ENCODE peak calls at places on chromosome 12, in seven cellular contexts. D is PC-9; Z is NCI-H1092; U is GM03348; B is activated naive CD4-positive, alpha-beta T cell treated with Interleukin-2 at 50 U/mL for 16 hours; V is AG08395; N is left cardiac atrium. Q is an unnamed sample.

GRCh38 chr12:27964123-27964522 is 8.4 kb downstream of the PTHLH start:
- DNase-seq in D (no peak), Z (no peak), U (no peak), B (no peak), V (no peak), N (no peak), Q (no peak)

GRCh38 chr12:50960130-50960529 is 7.8 kb downstream of the HIGD1C start:
- DNase-seq in D (no peak), Z (no peak), U (no peak), B (no peak), V (no peak), N (no peak), Q (no peak)

GRCh38 chr12:113208041-113208934 is 13.0 kb upstream of the TPCN1 start:
- DNase-seq in D (no peak), Z (no peak), U (no peak), B (peak), V (peak), N (peak), Q (peak)

GRCh38 chr12:72057330-72057911 is 118.8 kb downstream of the TPH2 start:
- DNase-seq in D (peak), Z (no peak), U (no peak), B (no peak), V (no peak), N (no peak), Q (no peak)

GRCh38 chr12:107600596-107601144 is 84.9 kb upstream of the PWP1 start:
- DNase-seq in D (no peak), Z (no peak), U (no peak), B (no peak), V (no peak), N (no peak), Q (no peak)

GRCh38 chr12:25755681-25756260 is 202.7 kb upstream of the LMNTD1 start:
- DNase-seq in D (no peak), Z (no peak), U (no peak), B (no peak), V (no peak), N (no peak), Q (no peak)

GRCh38 chr12:104182144-104182543 is 33.4 kb upstream of the TXNRD1 start:
- DNase-seq in D (peak), Z (no peak), U (peak), B (no peak), V (peak), N (peak), Q (peak)

GRCh38 chr12:105449406-105449805 is 118.9 kb downstream of the C12orf75 start:
- DNase-seq in D (no peak), Z (no peak), U (no peak), B (no peak), V (no peak), N (no peak), Q (no peak)

GRCh38 chr12:50505386-50505827 is 622 bp downstream of the DIP2B start:
- DNase-seq in D (no peak), Z (no peak), U (peak), B (peak), V (peak), N (peak), Q (no peak)

GRCh38 chr12:12788675-12789368 is 3.4 kb downstream of the APOLD1 start:
- DNase-seq in D (peak), Z (peak), U (peak), B (peak), V (peak), N (peak), Q (peak)

GRCh38 chr12:103905730-103906349 is 24.4 kb upstream of the HSP90B1 start:
- DNase-seq in D (no peak), Z (no peak), U (no peak), B (no peak), V (no peak), N (no peak), Q (no peak)

GRCh38 chr12:53938276-53939140 is at the start of gene HOXC13:
- DNase-seq in D (peak), Z (peak), U (peak), B (peak), V (peak), N (no peak), Q (no peak)